ENCODE peak calls at places on chromosomes 4 and X, in six cellular contexts. Y, H, A, T, W and I are unnamed samples.

GRCh38 chr4:122920473-122920872 is 1.9 kb downstream of the NUDT6 start:
- DNase-seq in Y (no peak), H (no peak), A (no peak), T (no peak), W (no peak), I (no peak)

GRCh38 chr4:182555997-182556418 is 312.8 kb downstream of the TENM3 start:
- DNase-seq in Y (no peak), H (no peak), A (no peak), T (no peak), W (no peak), I (no peak)

GRCh38 chr4:150960079-150960478 is 55.0 kb downstream of the LRBA start:
- DNase-seq in Y (no peak), H (no peak), A (no peak), T (no peak), W (no peak), I (no peak)

GRCh38 chr4:105473340-105474109 is at the start of gene PPA2:
- DNase-seq in Y (peak), H (peak), A (peak), T (peak), W (peak), I (peak)

GRCh38 chrX:134948333-134949241 is 42.2 kb upstream of the SMIM10 start:
- DNase-seq in Y (no peak), H (no peak), A (no peak), T (no peak), W (no peak), I (no peak)

GRCh38 chr4:70992354-70992753 is 1.1 kb upstream of the DCK start:
- DNase-seq in Y (no peak), H (no peak), A (no peak), T (no peak), W (no peak), I (no peak)

GRCh38 chr4:18945464-18945863 is 923.9 kb upstream of the LCORL start:
- DNase-seq in Y (no peak), H (no peak), A (no peak), T (no peak), W (no peak), I (no peak)

GRCh38 chrX:129099206-129099605 is 424.1 kb downstream of the SMARCA1 start:
- DNase-seq in Y (no peak), H (no peak), A (no peak), T (no peak), W (no peak), I (no peak)

GRCh38 chr4:67393699-67394281 is 151.5 kb downstream of the CENPC start:
- DNase-seq in Y (no peak), H (no peak), A (no peak), T (peak), W (no peak), I (no peak)

GRCh38 chr4:88146891-88147290 is 11.5 kb downstream of the ABCG2 start:
- DNase-seq in Y (no peak), H (no peak), A (no peak), T (no peak), W (no peak), I (no peak)

GRCh38 chr4:37977471-37978452 is 17.6 kb downstream of the PTTG2 start:
- DNase-seq in Y (peak), H (peak), A (peak), T (peak), W (peak), I (peak)

GRCh38 chrX:3129256-3129655 is 88.0 kb downstream of the ARSF start:
- DNase-seq in Y (no peak), H (no peak), A (no peak), T (no peak), W (no peak), I (no peak)

GRCh38 chr4:95732061-95732460 is 107.8 kb upstream of the PDHA2 start:
- DNase-seq in Y (no peak), H (no peak), A (no peak), T (no peak), W (no peak), I (no peak)

GRCh38 chr4:169773889-169774288 is 16.1 kb upstream of the HPF1 start:
- DNase-seq in Y (no peak), H (no peak), A (no peak), T (no peak), W (no peak), I (no peak)

GRCh38 chrX:137166591-137166990 is 132.8 kb upstream of the GPR101 start:
- DNase-seq in Y (no peak), H (no peak), A (no peak), T (peak), W (no peak), I (peak)

GRCh38 chrX:37409278-37409677 is 60.1 kb downstream of the PRRG1 start:
- DNase-seq in Y (no peak), H (no peak), A (no peak), T (no peak), W (no peak), I (no peak)

GRCh38 chr4:94595880-94596483 is 144.2 kb downstream of the PDLIM5 start:
- DNase-seq in Y (no peak), H (no peak), A (no peak), T (no peak), W (no peak), I (no peak)

GRCh38 chr4:155107059-155107458 is 101.4 kb upstream of the NPY2R start:
- DNase-seq in Y (no peak), H (no peak), A (no peak), T (no peak), W (no peak), I (no peak)

GRCh38 chr4:74228691-74229640 is 71.0 kb downstream of the MTHFD2L start:
- DNase-seq in Y (peak), H (peak), A (peak), T (peak), W (peak), I (peak)

GRCh38 chr4:26873391-26874026 is 12.9 kb downstream of the STIM2 start:
- DNase-seq in Y (no peak), H (no peak), A (no peak), T (peak), W (peak), I (no peak)

GRCh38 chr4:71209161-71209560 is 129.7 kb upstream of the SLC4A4 start:
- DNase-seq in Y (no peak), H (no peak), A (no peak), T (no peak), W (no peak), I (no peak)

GRCh38 chr4:74262522-74262921 is 45.7 kb upstream of the EPGN start:
- DNase-seq in Y (no peak), H (no peak), A (no peak), T (no peak), W (no peak), I (no peak)

GRCh38 chr4:10808591-10808990 is 124.0 kb upstream of the CLNK start:
- DNase-seq in Y (peak), H (no peak), A (no peak), T (no peak), W (no peak), I (no peak)

GRCh38 chrX:7351946-7352345 is 204.0 kb upstream of the PUDP start:
- DNase-seq in Y (no peak), H (no peak), A (no peak), T (no peak), W (no peak), I (no peak)

GRCh38 chrX:137999071-137999470 is 433.1 kb downstream of the ZIC3 start:
- DNase-seq in Y (no peak), H (no peak), A (no peak), T (no peak), W (no peak), I (no peak)

GRCh38 chrX:51098046-51098445 is 187.5 kb downstream of the BMP15 start:
- DNase-seq in Y (no peak), H (no peak), A (no peak), T (no peak), W (no peak), I (no peak)

GRCh38 chrX:47644557-47645091 is 5.7 kb downstream of the ELK1 start:
- DNase-seq in Y (no peak), H (no peak), A (no peak), T (no peak), W (no peak), I (no peak)
- TF ChIP-seq CTCF in Y (no peak), H (peak), A (no peak), T (peak), W (no peak), I (peak)

GRCh38 chrX:117839544-117839943 is 277.1 kb downstream of the KLHL13 start:
- DNase-seq in Y (no peak), H (no peak), A (no peak), T (no peak), W (no peak), I (no peak)
- TF ChIP-seq CTCF in Y (no peak), H (no peak), A (no peak), T (no peak), W (no peak), I (peak)

DNA sequence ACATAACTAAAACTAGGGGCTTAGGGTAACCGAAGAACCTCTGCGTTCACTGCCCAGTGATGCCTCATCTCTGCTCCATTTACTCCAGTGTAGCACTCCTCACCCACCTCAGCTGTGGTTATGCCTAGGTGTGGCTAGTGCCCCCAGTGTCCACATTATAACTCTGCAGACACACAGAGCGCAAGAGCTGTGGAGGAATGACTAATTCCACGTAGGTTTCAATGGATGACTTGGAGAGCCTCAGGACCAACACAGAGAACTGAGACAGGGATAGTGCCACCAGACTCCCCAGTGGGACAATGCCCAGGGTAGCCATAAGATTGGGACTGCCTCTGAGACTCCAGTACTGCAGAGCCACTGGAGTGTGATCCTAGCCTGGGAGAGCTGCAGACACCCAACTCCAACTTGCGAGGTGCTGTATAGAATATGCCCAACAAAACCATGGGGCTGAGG is 542.4 kb upstream of the DIPK2B start:
- DNase-seq in Y (no peak), H (no peak), A (no peak), T (no peak), W (no peak), I (no peak)
- TF ChIP-seq CTCF in Y (no peak), H (no peak), A (no peak), T (no peak), W (no peak), I (no peak)

DNA sequence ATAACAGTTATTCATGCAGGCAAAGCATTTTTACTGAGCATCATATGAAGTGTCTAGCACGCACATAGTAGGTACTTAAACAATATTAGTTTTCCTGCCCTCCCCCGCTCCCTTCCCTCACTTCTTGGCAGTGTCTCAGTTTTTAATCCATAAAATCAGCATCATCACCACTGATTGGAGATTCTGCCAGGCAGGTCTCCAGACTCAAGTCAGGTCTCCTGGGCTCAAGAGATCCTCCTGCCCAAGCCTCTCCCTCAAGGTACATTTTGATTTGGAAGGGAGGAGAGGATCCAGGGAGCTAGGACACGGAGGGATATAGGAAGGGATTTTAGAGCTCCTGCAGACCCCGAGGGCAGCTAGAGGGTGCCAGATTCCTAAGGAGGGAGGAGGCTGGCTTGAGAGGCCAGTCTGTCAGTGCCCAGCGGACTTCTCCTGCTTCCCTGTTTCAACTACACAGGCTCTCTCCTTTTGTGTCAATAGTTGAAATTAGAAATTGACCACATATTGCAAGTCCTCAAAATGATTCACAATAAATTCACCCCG is 4.4 kb upstream of the FAT1 start:
- DNase-seq in Y (no peak), H (no peak), A (no peak), T (peak), W (no peak), I (no peak)
- TF ChIP-seq CTCF in Y (no peak), H (peak), A (no peak), T (no peak), W (no peak), I (no peak)

GRCh38 chrX:12080265-12080664 is 58.0 kb upstream of the FRMPD4 start:
- DNase-seq in Y (no peak), H (no peak), A (no peak), T (peak), W (no peak), I (no peak)
- TF ChIP-seq CTCF in Y (peak), H (no peak), A (peak), T (peak), W (no peak), I (peak)

DNA sequence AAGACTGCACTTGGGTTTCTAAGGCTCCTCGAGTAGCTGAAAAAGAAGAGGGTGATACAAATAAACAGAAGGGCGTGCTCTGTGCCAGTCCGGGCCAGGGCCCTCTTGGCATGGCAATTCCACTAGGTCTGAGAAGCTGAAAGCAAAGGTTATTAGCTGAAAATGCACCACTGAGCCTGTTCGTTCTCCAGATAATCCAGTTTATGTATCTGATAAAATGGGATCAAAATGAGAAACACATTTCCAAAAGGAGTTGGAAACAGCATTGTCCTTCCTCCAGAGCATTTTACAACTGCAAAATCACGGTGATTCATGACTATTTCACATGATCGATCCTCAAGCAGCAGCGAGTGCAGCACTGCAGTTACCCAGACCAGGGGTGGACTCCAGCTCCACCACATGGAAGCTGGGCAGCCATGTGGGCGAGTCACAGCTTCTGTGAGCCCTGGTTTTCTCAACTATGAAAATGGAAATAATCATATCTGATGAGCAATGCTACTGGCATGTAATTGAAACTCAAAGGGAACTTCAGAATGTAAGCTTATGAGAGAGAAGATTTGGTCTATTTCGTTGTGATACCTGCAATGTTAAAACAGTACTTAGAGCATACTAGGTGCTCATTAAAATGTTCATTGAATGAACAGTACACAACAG is 78.7 kb upstream of the MSX1 start:
- DNase-seq in Y (no peak), H (no peak), A (no peak), T (no peak), W (no peak), I (no peak)
- TF ChIP-seq CTCF in Y (no peak), H (no peak), A (no peak), T (no peak), W (no peak), I (no peak)

GRCh38 chr4:152460488-152460887 is 75.4 kb downstream of the FBXW7 start:
- DNase-seq in Y (no peak), H (no peak), A (no peak), T (no peak), W (no peak), I (no peak)
- TF ChIP-seq CTCF in Y (no peak), H (no peak), A (no peak), T (no peak), W (no peak), I (no peak)

GRCh38 chr4:176565044-176565443 is 227.7 kb downstream of the VEGFC start:
- DNase-seq in Y (no peak), H (no peak), A (no peak), T (no peak), W (no peak), I (no peak)

GRCh38 chr4:176575141-176575731 is 217.5 kb downstream of the VEGFC start:
- DNase-seq in Y (no peak), H (no peak), A (no peak), T (no peak), W (no peak), I (no peak)

GRCh38 chr4:176563591-176563990 is 229.1 kb downstream of the VEGFC start:
- DNase-seq in Y (no peak), H (no peak), A (no peak), T (no peak), W (no peak), I (no peak)

GRCh38 chr4:176566769-176567168 is 226.0 kb downstream of the VEGFC start:
- DNase-seq in Y (no peak), H (no peak), A (no peak), T (no peak), W (no peak), I (no peak)

GRCh38 chr4:176569301-176569700 is 223.4 kb downstream of the VEGFC start:
- DNase-seq in Y (no peak), H (no peak), A (no peak), T (no peak), W (no peak), I (no peak)
- TF ChIP-seq CTCF in Y (no peak), H (no peak), A (no peak), T (no peak), W (no peak), I (no peak)